ENCODE peak calls at places on chromosome 14, in seven cellular contexts. One of them, this sample, is unnamed.

GRCh38 chr14:100436745-100437406 is 113.7 kb downstream of the SLC25A47 start:
- DNase-seq in RWPE1: no peak
- DNase-seq in epithelial cell of esophagus: no peak
- DNase-seq in iPS-NIHi11: no peak
- DNase-seq in HuH-7.5: no peak
- DNase-seq in NCI-H1694: peak; percentile 99
- DNase-seq in NCI-H345: no peak
- DNase-seq in this sample: no peak

GRCh38 chr14:92503756-92504491 is 9.7 kb upstream of the RIN3 start:
- DNase-seq in RWPE1: peak; percentile 85
- DNase-seq in HuH-7.5: peak; percentile 77
- DNase-seq in iPS-NIHi11: peak; percentile 33
- DNase-seq in epithelial cell of esophagus: peak; percentile 94
- DNase-seq in NCI-H1694: no peak
- DNase-seq in NCI-H345: no peak
- DNase-seq in this sample: peak; percentile 76

GRCh38 chr14:53927171-53927570 is 29.5 kb downstream of the BMP4 start:
- DNase-seq in HuH-7.5: no peak
- DNase-seq in epithelial cell of esophagus: no peak
- DNase-seq in NCI-H1694: no peak
- DNase-seq in NCI-H345: no peak
- DNase-seq in iPS-NIHi11: no peak
- DNase-seq in RWPE1: no peak
- DNase-seq in this sample: no peak

GRCh38 chr14:104264495-104265265 is 126.3 kb downstream of the KIF26A start:
- DNase-seq in RWPE1: no peak
- DNase-seq in NCI-H345: no peak
- DNase-seq in NCI-H1694: no peak
- DNase-seq in HuH-7.5: no peak
- DNase-seq in epithelial cell of esophagus: no peak
- DNase-seq in iPS-NIHi11: peak; percentile 11
- DNase-seq in this sample: no peak

GRCh38 chr14:66008631-66009030 is 477.5 kb upstream of the CCDC196 start:
- DNase-seq in RWPE1: no peak
- DNase-seq in iPS-NIHi11: no peak
- DNase-seq in epithelial cell of esophagus: no peak
- DNase-seq in NCI-H1694: no peak
- DNase-seq in NCI-H345: no peak
- DNase-seq in HuH-7.5: no peak
- DNase-seq in this sample: no peak

GRCh38 chr14:55329999-55330710 is 58.9 kb downstream of the FBXO34 start:
- DNase-seq in iPS-NIHi11: no peak
- DNase-seq in RWPE1: no peak
- DNase-seq in epithelial cell of esophagus: peak; percentile 50
- DNase-seq in HuH-7.5: no peak
- DNase-seq in NCI-H345: no peak
- DNase-seq in NCI-H1694: no peak
- DNase-seq in this sample: no peak

GRCh38 chr14:30757082-30757481 is 117.3 kb upstream of the COCH start:
- DNase-seq in RWPE1: no peak
- DNase-seq in HuH-7.5: no peak
- DNase-seq in epithelial cell of esophagus: no peak
- DNase-seq in NCI-H1694: no peak
- DNase-seq in iPS-NIHi11: no peak
- DNase-seq in NCI-H345: no peak
- DNase-seq in this sample: no peak

GRCh38 chr14:89131004-89131750 is 285.9 kb downstream of the FOXN3 start:
- DNase-seq in RWPE1: no peak
- DNase-seq in HuH-7.5: no peak
- DNase-seq in NCI-H345: no peak
- DNase-seq in epithelial cell of esophagus: no peak
- DNase-seq in iPS-NIHi11: no peak
- DNase-seq in NCI-H1694: no peak
- DNase-seq in this sample: no peak

GRCh38 chr14:71555654-71556559 is 376.3 kb upstream of the RGS6 start:
- DNase-seq in HuH-7.5: no peak
- DNase-seq in iPS-NIHi11: no peak
- DNase-seq in RWPE1: no peak
- DNase-seq in epithelial cell of esophagus: peak; percentile 76
- DNase-seq in NCI-H1694: no peak
- DNase-seq in NCI-H345: no peak
- DNase-seq in this sample: peak; percentile 69

GRCh38 chr14:90487031-90487430 is 90.2 kb downstream of the CALM1 start:
- DNase-seq in NCI-H345: peak; percentile 64
- DNase-seq in HuH-7.5: no peak
- DNase-seq in NCI-H1694: peak; percentile 98
- DNase-seq in epithelial cell of esophagus: no peak
- DNase-seq in RWPE1: no peak
- DNase-seq in iPS-NIHi11: no peak
- DNase-seq in this sample: no peak

GRCh38 chr14:48398675-48399282 is 723.4 kb upstream of the MDGA2 start:
- DNase-seq in NCI-H1694: peak; percentile 50
- DNase-seq in iPS-NIHi11: peak; percentile 65
- DNase-seq in NCI-H345: peak; percentile 42
- DNase-seq in HuH-7.5: peak; percentile 16
- DNase-seq in epithelial cell of esophagus: peak; percentile 59
- DNase-seq in RWPE1: peak; percentile 51
- DNase-seq in this sample: peak; percentile 37

GRCh38 chr14:68359862-68360552 is 432.9 kb downstream of the ZFP36L1 start:
- DNase-seq in epithelial cell of esophagus: peak; percentile 29
- DNase-seq in NCI-H345: no peak
- DNase-seq in iPS-NIHi11: peak; percentile 27
- DNase-seq in RWPE1: peak; percentile 34
- DNase-seq in NCI-H1694: no peak
- DNase-seq in HuH-7.5: no peak
- DNase-seq in this sample: peak; percentile 87

GRCh38 chr14:98711453-98711852 is 560.5 kb downstream of the BCL11B start:
- DNase-seq in iPS-NIHi11: no peak
- DNase-seq in NCI-H345: no peak
- DNase-seq in HuH-7.5: no peak
- DNase-seq in RWPE1: no peak
- DNase-seq in NCI-H1694: no peak
- DNase-seq in epithelial cell of esophagus: peak; percentile 19
- DNase-seq in this sample: no peak

GRCh38 chr14:31802838-31803237 is 241.6 kb downstream of the NUBPL start:
- DNase-seq in NCI-H1694: no peak
- DNase-seq in epithelial cell of esophagus: no peak
- DNase-seq in NCI-H345: no peak
- DNase-seq in HuH-7.5: no peak
- DNase-seq in RWPE1: no peak
- DNase-seq in iPS-NIHi11: no peak
- DNase-seq in this sample: no peak

GRCh38 chr14:85572021-85572420 is 42.1 kb downstream of the FLRT2 start:
- DNase-seq in iPS-NIHi11: no peak
- DNase-seq in HuH-7.5: no peak
- DNase-seq in NCI-H1694: no peak
- DNase-seq in NCI-H345: no peak
- DNase-seq in RWPE1: no peak
- DNase-seq in epithelial cell of esophagus: no peak
- DNase-seq in this sample: no peak

GRCh38 chr14:45990252-45990651 is 661.3 kb downstream of the RPL10L start:
- DNase-seq in RWPE1: no peak
- DNase-seq in iPS-NIHi11: no peak
- DNase-seq in NCI-H1694: no peak
- DNase-seq in NCI-H345: no peak
- DNase-seq in HuH-7.5: no peak
- DNase-seq in epithelial cell of esophagus: peak; percentile 7
- DNase-seq in this sample: no peak

GRCh38 chr14:94011795-94012194 is 14.3 kb upstream of the OTUB2 start:
- DNase-seq in NCI-H1694: no peak
- DNase-seq in NCI-H345: peak; percentile 48
- DNase-seq in RWPE1: peak; percentile 41
- DNase-seq in iPS-NIHi11: no peak
- DNase-seq in epithelial cell of esophagus: peak; percentile 29
- DNase-seq in HuH-7.5: no peak
- DNase-seq in this sample: no peak

GRCh38 chr14:29242755-29243340 is 476.3 kb downstream of the FOXG1 start:
- DNase-seq in RWPE1: no peak
- DNase-seq in epithelial cell of esophagus: no peak
- DNase-seq in NCI-H1694: peak; percentile 15
- DNase-seq in iPS-NIHi11: no peak
- DNase-seq in NCI-H345: peak; percentile 91
- DNase-seq in HuH-7.5: no peak
- DNase-seq in this sample: no peak

GRCh38 chr14:95188372-95188771 is 31.0 kb upstream of the DICER1 start:
- DNase-seq in HuH-7.5: no peak
- DNase-seq in NCI-H1694: no peak
- DNase-seq in epithelial cell of esophagus: no peak
- DNase-seq in NCI-H345: no peak
- DNase-seq in RWPE1: no peak
- DNase-seq in iPS-NIHi11: no peak
- DNase-seq in this sample: no peak

GRCh38 chr14:69151458-69152180 is 1.3 kb downstream of the DCAF5 start:
- DNase-seq in NCI-H1694: peak; percentile 59
- DNase-seq in iPS-NIHi11: peak; percentile 91
- DNase-seq in RWPE1: peak; percentile 73
- DNase-seq in HuH-7.5: peak; percentile 71
- DNase-seq in NCI-H345: peak; percentile 71
- DNase-seq in epithelial cell of esophagus: peak; percentile 74
- DNase-seq in this sample: peak; percentile 86

GRCh38 chr14:35346738-35347322 is 54.6 kb downstream of the PSMA6 start:
- DNase-seq in HuH-7.5: no peak
- DNase-seq in iPS-NIHi11: no peak
- DNase-seq in epithelial cell of esophagus: no peak
- DNase-seq in NCI-H345: no peak
- DNase-seq in NCI-H1694: no peak
- DNase-seq in RWPE1: no peak
- DNase-seq in this sample: no peak

GRCh38 chr14:66288511-66288910 is 197.7 kb upstream of the CCDC196 start:
- DNase-seq in iPS-NIHi11: no peak
- DNase-seq in NCI-H345: no peak
- DNase-seq in NCI-H1694: no peak
- DNase-seq in epithelial cell of esophagus: peak; percentile 53
- DNase-seq in RWPE1: no peak
- DNase-seq in HuH-7.5: no peak
- DNase-seq in this sample: no peak

GRCh38 chr14:55107766-55108554 is 21.1 kb upstream of the LGALS3 start:
- DNase-seq in NCI-H1694: no peak
- DNase-seq in iPS-NIHi11: peak; percentile 75
- DNase-seq in NCI-H345: no peak
- DNase-seq in RWPE1: peak; percentile 90
- DNase-seq in epithelial cell of esophagus: peak; percentile 92
- DNase-seq in HuH-7.5: no peak
- DNase-seq in this sample: peak; percentile 36

GRCh38 chr14:28785096-28785952 is 18.7 kb downstream of the FOXG1 start:
- DNase-seq in NCI-H345: no peak
- DNase-seq in NCI-H1694: no peak
- DNase-seq in iPS-NIHi11: peak; percentile 83
- DNase-seq in RWPE1: no peak
- DNase-seq in HuH-7.5: no peak
- DNase-seq in epithelial cell of esophagus: no peak
- DNase-seq in this sample: no peak

GRCh38 chr14:54472291-54472690 is 16.5 kb downstream of the GMFB start:
- DNase-seq in NCI-H1694: no peak
- DNase-seq in epithelial cell of esophagus: no peak
- DNase-seq in iPS-NIHi11: no peak
- DNase-seq in HuH-7.5: no peak
- DNase-seq in RWPE1: no peak
- DNase-seq in NCI-H345: no peak
- DNase-seq in this sample: no peak

GRCh38 chr14:103872492-103873113 is 25.2 kb upstream of the PPP1R13B start:
- DNase-seq in epithelial cell of esophagus: no peak
- DNase-seq in NCI-H1694: no peak
- DNase-seq in NCI-H345: no peak
- DNase-seq in RWPE1: no peak
- DNase-seq in HuH-7.5: no peak
- DNase-seq in iPS-NIHi11: no peak
- DNase-seq in this sample: no peak

GRCh38 chr14:55347040-55347439 is 64.6 kb downstream of the ATG14 start:
- DNase-seq in NCI-H345: no peak
- DNase-seq in RWPE1: no peak
- DNase-seq in NCI-H1694: no peak
- DNase-seq in HuH-7.5: no peak
- DNase-seq in epithelial cell of esophagus: no peak
- DNase-seq in iPS-NIHi11: no peak
- DNase-seq in this sample: no peak

GRCh38 chr14:81536125-81536771 is 2.6 kb upstream of the SEL1L start:
- DNase-seq in NCI-H1694: no peak
- DNase-seq in iPS-NIHi11: no peak
- DNase-seq in NCI-H345: no peak
- DNase-seq in epithelial cell of esophagus: peak; percentile 80
- DNase-seq in RWPE1: no peak
- DNase-seq in HuH-7.5: no peak
- DNase-seq in this sample: no peak

GRCh38 chr14:90382491-90383125 is 14.2 kb upstream of the CALM1 start:
- DNase-seq in NCI-H1694: peak; percentile 76
- DNase-seq in iPS-NIHi11: peak; percentile 31
- DNase-seq in HuH-7.5: no peak
- DNase-seq in RWPE1: peak; percentile 30
- DNase-seq in NCI-H345: peak; percentile 74
- DNase-seq in epithelial cell of esophagus: peak; percentile 78
- DNase-seq in this sample: peak; percentile 53

GRCh38 chr14:34711169-34711568 is 3.2 kb downstream of the CFL2 start:
- DNase-seq in RWPE1: peak; percentile 34
- DNase-seq in NCI-H1694: peak; percentile 44
- DNase-seq in NCI-H345: peak; percentile 54
- DNase-seq in iPS-NIHi11: no peak
- DNase-seq in epithelial cell of esophagus: peak; percentile 71
- DNase-seq in HuH-7.5: no peak
- DNase-seq in this sample: no peak

GRCh38 chr14:60508707-60509437 is at the start of gene SIX6:
- DNase-seq in HuH-7.5: no peak
- DNase-seq in RWPE1: peak; percentile 16
- DNase-seq in epithelial cell of esophagus: peak; percentile 38
- DNase-seq in NCI-H1694: peak; percentile 69
- DNase-seq in NCI-H345: peak; percentile 58
- DNase-seq in iPS-NIHi11: peak; percentile 78
- DNase-seq in this sample: no peak

GRCh38 chr14:26281280-26281998 is 316.4 kb downstream of the NOVA1 start:
- DNase-seq in NCI-H345: peak; percentile 85
- DNase-seq in iPS-NIHi11: peak; percentile 22
- DNase-seq in RWPE1: no peak
- DNase-seq in NCI-H1694: no peak
- DNase-seq in epithelial cell of esophagus: peak; percentile 88
- DNase-seq in HuH-7.5: peak; percentile 3
- DNase-seq in this sample: peak; percentile 50

GRCh38 chr14:70020350-70021170 is 141.3 kb downstream of the SMOC1 start:
- DNase-seq in epithelial cell of esophagus: no peak
- DNase-seq in RWPE1: no peak
- DNase-seq in HuH-7.5: no peak
- DNase-seq in iPS-NIHi11: no peak
- DNase-seq in NCI-H345: no peak
- DNase-seq in NCI-H1694: no peak
- DNase-seq in this sample: no peak

GRCh38 chr14:20757963-20758362 is 10.2 kb upstream of the EDDM3B start:
- DNase-seq in NCI-H345: no peak
- DNase-seq in epithelial cell of esophagus: no peak
- DNase-seq in HuH-7.5: no peak
- DNase-seq in RWPE1: no peak
- DNase-seq in NCI-H1694: no peak
- DNase-seq in iPS-NIHi11: peak; percentile 64
- DNase-seq in this sample: peak; percentile 18

This sample was measured in Caco-2.